ENCODE peak calls at places on chromosomes 12 and 14, in six cellular contexts. V is IMR-90, J is endothelial cell of umbilical vein, F is suprapubic skin, Q is lower leg skin, M is ovary. E is an unnamed sample.

GRCh38 chr12:65916991-65917676 is 92.9 kb downstream of the HMGA2 start:
- DNase-seq in V (no peak), J (no peak), F (no peak), Q (no peak), M (no peak), E (no peak)

GRCh38 chr12:110896559-110896958 is 23.8 kb downstream of the MYL2 start:
- DNase-seq in V (no peak), J (no peak), F (no peak), Q (no peak), M (no peak), E (no peak)

GRCh38 chr14:74459289-74459946 is 33.4 kb upstream of the SYNDIG1L start:
- DNase-seq in V (peak), J (peak), F (no peak), Q (peak), M (no peak), E (peak)

GRCh38 chr14:29310757-29311156 is 544.2 kb downstream of the FOXG1 start:
- DNase-seq in V (peak), J (peak), F (no peak), Q (no peak), M (no peak), E (no peak)

GRCh38 chr14:32509632-32510187 is 180.6 kb downstream of the AKAP6 start:
- DNase-seq in V (peak), J (peak), F (peak), Q (peak), M (peak), E (no peak)

GRCh38 chr14:23326491-23327332 is 5.5 kb downstream of the PABPN1 start:
- DNase-seq in V (no peak), J (no peak), F (no peak), Q (peak), M (no peak), E (no peak)

GRCh38 chr12:3303410-3304136 is 187.4 kb upstream of the PRMT8 start:
- DNase-seq in V (no peak), J (no peak), F (no peak), Q (no peak), M (no peak), E (no peak)

GRCh38 chr12:60335765-60336164 is 739.9 kb downstream of the SLC16A7 start:
- DNase-seq in V (peak), J (peak), F (no peak), Q (no peak), M (no peak), E (no peak)

GRCh38 chr14:54348001-54348611 is 48.7 kb upstream of the CDKN3 start:
- DNase-seq in V (peak), J (peak), F (no peak), Q (no peak), M (no peak), E (peak)

GRCh38 chr12:108616941-108617858 is 16.5 kb downstream of the SELPLG start:
- DNase-seq in V (no peak), J (no peak), F (no peak), Q (no peak), M (no peak), E (peak)

GRCh38 chr12:119594772-119595445 is 1.3 kb downstream of the TMEM233 start:
- DNase-seq in V (no peak), J (no peak), F (no peak), Q (no peak), M (no peak), E (peak)

GRCh38 chr12:77202457-77203060 is 137.2 kb upstream of the E2F7 start:
- DNase-seq in V (no peak), J (no peak), F (no peak), Q (no peak), M (no peak), E (no peak)

GRCh38 chr14:92973265-92973797 is 50.4 kb downstream of the CHGA start:
- DNase-seq in V (peak), J (peak), F (peak), Q (peak), M (peak), E (no peak)

GRCh38 chr14:106691601-106692291 is 1165.4 kb downstream of the TMEM121 start:
- DNase-seq in V (no peak), J (no peak), F (peak), Q (no peak), M (peak), E (peak)

GRCh38 chr12:115911360-115911759 is 366.1 kb downstream of the MED13L start:
- DNase-seq in V (no peak), J (no peak), F (no peak), Q (peak), M (no peak), E (no peak)

GRCh38 chr12:112714166-112714565 is 77.4 kb upstream of the RPH3A start:
- DNase-seq in V (no peak), J (no peak), F (no peak), Q (no peak), M (no peak), E (no peak)

GRCh38 chr12:69368171-69368570 is 8.6 kb downstream of the YEATS4 start:
- DNase-seq in V (no peak), J (no peak), F (no peak), Q (no peak), M (no peak), E (no peak)

GRCh38 chr14:53391631-53392030 is 238.5 kb upstream of the DDHD1 start:
- DNase-seq in V (peak), J (peak), F (no peak), Q (no peak), M (no peak), E (no peak)

GRCh38 chr14:92392726-92393125 is 69.8 kb downstream of the SLC24A4 start:
- DNase-seq in V (no peak), J (no peak), F (no peak), Q (no peak), M (no peak), E (no peak)

GRCh38 chr14:85421166-85421877 is 108.6 kb upstream of the FLRT2 start:
- DNase-seq in V (peak), J (no peak), F (no peak), Q (no peak), M (no peak), E (no peak)

GRCh38 chr14:103721334-103722120 is 5.9 kb downstream of the ZFYVE21 start:
- DNase-seq in V (peak), J (no peak), F (no peak), Q (no peak), M (no peak), E (no peak)

GRCh38 chr12:89247541-89247942 is 104.8 kb downstream of the DUSP6 start:
- DNase-seq in V (peak), J (no peak), F (no peak), Q (no peak), M (no peak), E (no peak)

GRCh38 chr12:69059465-69060457 is 126.8 kb upstream of the CPM start:
- DNase-seq in V (peak), J (peak), F (no peak), Q (no peak), M (no peak), E (no peak)

GRCh38 chr14:60116181-60116580 is 24.5 kb downstream of the PCNX4 start:
- DNase-seq in V (peak), J (no peak), F (no peak), Q (no peak), M (no peak), E (no peak)

GRCh38 chr12:132342322-132342721 is 12.9 kb upstream of the GALNT9 start:
- DNase-seq in V (no peak), J (no peak), F (no peak), Q (no peak), M (no peak), E (no peak)

GRCh38 chr14:51458563-51458955 is 193.2 kb upstream of the FRMD6 start:
- DNase-seq in V (peak), J (peak), F (no peak), Q (no peak), M (no peak), E (no peak)

GRCh38 chr14:91376547-91377477 is 40.8 kb downstream of the CCDC88C start:
- DNase-seq in V (no peak), J (no peak), F (no peak), Q (no peak), M (no peak), E (no peak)

DNA sequence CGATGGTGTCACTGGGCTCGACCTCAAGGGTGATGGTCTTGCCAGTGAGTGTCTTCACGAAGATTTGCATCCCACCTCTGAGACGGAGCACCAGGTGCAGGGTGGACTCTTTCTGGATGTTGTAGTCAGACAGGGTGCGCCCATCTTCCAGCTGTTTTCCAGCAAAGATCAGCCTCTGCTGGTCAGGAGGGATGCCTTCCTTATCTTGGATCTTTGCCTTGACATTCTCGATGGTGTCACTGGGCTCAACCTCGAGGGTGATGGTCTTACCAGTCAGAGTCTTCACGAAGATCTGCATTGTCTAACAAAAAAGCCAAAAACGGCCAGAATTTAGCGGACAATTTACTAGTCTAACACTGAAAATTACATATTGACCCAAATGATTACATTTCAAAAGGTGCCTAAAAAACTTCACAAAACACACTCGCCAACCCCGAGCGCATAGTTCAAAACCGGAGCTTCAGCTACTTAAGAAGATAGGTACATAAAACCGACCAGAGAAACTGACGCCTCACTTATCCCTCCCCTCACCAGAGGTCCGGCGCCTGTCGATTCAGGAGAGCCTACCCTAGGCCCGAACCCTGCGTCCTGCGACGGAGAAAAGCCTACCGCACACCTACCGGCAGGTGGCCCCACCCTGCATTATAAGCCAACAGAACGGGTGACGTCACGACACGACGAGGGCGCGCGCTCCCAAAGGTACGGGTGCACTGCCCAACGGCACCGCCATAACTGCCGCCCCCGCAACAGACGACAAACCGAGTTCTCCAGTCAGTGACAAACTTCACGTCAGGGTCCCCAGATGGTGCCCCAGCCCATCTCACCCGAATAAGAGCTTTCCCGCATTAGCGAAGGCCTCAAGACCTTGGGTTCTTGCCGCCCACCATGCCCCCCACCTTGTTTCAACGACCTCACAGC is 717 bp downstream of the UBC start:
- DNase-seq in V (peak), J (peak), F (peak), Q (peak), M (peak), E (peak)
- TF ChIP-seq POLR2A in V (no peak), J (no peak), F (no peak), Q (no peak), M (no peak), E (no peak)

DNA sequence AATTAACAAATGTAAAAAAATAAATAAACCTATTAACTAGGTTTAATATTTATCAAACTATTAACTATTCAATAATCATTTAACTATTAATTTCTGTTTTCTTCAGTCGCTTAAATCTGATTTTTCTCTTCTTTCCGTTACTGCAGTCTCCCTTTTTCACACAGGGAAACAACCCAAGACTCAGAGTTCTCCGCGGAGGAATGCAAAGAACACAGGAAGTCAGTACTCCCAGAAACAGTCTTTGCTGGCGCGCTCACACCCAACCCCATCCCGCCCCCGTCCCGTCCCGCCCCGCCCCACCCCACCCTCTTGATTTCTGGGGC is 355 bp upstream of the METTL17 start:
- DNase-seq in V (no peak), J (no peak), F (no peak), Q (no peak), M (no peak), E (no peak)
- TF ChIP-seq POLR2A in V (peak), J (peak), F (no peak), Q (no peak), M (no peak), E (no peak)

GRCh38 chr14:24414077-24414476 is 15.3 kb downstream of the NYNRIN start:
- DNase-seq in V (no peak), J (no peak), F (peak), Q (peak), M (no peak), E (no peak)
- TF ChIP-seq POLR2A in V (no peak), J (no peak), F (no peak), Q (no peak), M (no peak), E (no peak)

GRCh38 chr14:61281186-61281676 is at the start of gene TMEM30B:
- DNase-seq in V (no peak), J (no peak), F (peak), Q (peak), M (no peak), E (no peak)
- TF ChIP-seq POLR2A in V (no peak), J (no peak), F (no peak), Q (no peak), M (no peak), E (no peak)

GRCh38 chr14:101965145-101965531 is 765 bp downstream of the DYNC1H1 start:
- DNase-seq in V (peak), J (peak), F (peak), Q (peak), M (peak), E (peak)
- TF ChIP-seq POLR2A in V (no peak), J (no peak), F (no peak), Q (no peak), M (no peak), E (no peak)

GRCh38 chr14:99850705-99851104 is 57.5 kb downstream of the EML1 start:
- DNase-seq in V (peak), J (no peak), F (no peak), Q (no peak), M (no peak), E (no peak)
- TF ChIP-seq POLR2A in V (no peak), J (no peak), F (no peak), Q (no peak), M (no peak), E (no peak)

GRCh38 chr14:95307402-95308041 is 12.2 kb downstream of the CLMN start:
- DNase-seq in V (no peak), J (no peak), F (no peak), Q (no peak), M (no peak), E (no peak)
- TF ChIP-seq POLR2A in V (no peak), J (no peak), F (no peak), Q (no peak), M (no peak), E (no peak)

GRCh38 chr12:7444076-7444475 is at the start of gene CD163L1:
- DNase-seq in V (no peak), J (peak), F (no peak), Q (no peak), M (no peak), E (no peak)
- TF ChIP-seq POLR2A in V (no peak), J (no peak), F (no peak), Q (no peak), M (no peak), E (no peak)

GRCh38 chr12:6199211-6199530 is 1.0 kb upstream of the CD9 start:
- DNase-seq in V (no peak), J (no peak), F (no peak), Q (no peak), M (no peak), E (no peak)

GRCh38 chr12:6201199-6201608 is 1.0 kb downstream of the CD9 start:
- DNase-seq in V (no peak), J (no peak), F (no peak), Q (no peak), M (no peak), E (no peak)

GRCh38 chr12:6201775-6202292 is 1.6 kb downstream of the CD9 start:
- DNase-seq in V (no peak), J (no peak), F (no peak), Q (no peak), M (no peak), E (no peak)

GRCh38 chr12:6199531-6200265 is 502 bp upstream of the CD9 start:
- DNase-seq in V (no peak), J (peak), F (no peak), Q (peak), M (peak), E (no peak)

DNA sequence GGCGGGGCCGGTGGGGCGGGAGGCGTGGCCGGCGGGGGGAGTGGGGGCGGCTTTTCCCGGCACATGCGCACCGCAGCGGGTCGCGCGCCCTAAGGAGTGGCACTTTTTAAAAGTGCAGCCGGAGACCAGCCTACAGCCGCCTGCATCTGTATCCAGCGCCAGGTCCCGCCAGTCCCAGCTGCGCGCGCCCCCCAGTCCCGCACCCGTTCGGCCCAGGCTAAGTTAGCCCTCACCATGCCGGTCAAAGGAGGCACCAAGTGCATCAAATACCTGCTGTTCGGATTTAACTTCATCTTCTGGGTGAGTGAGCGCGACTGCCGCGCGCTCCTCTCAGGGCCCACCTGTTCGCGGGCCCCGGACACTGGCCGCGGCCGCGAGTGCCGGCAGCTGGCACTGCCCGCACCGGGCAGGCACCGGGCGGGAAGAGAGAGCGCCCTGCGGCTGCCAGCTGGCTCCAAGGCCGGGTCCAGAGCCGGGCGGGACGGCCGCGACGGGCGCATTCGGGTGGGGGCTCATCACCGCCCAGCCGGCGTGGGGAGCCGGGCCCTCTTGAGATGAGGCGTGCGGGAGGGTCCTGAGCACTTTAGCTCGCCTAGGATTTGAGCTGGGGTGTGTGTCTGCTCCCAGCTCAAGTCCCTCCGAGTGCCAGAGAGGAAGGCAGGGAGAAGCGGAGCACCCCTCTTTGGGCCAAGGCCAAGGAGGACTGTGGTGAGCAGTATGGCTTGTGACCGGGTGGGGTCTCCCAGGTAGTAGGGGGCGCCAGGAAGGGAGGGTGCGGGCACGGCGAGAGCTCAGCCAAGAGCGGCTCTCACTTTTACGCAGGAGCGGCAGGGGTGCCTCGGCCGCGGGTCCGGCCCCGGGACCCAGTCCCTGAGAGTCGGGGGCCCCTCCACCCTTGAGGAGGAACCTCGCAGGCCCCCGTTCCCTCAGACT is at the start of gene CD9:
- DNase-seq in V (no peak), J (peak), F (no peak), Q (peak), M (peak), E (peak)
- TF ChIP-seq POLR2A in V (no peak), J (peak), F (no peak), Q (no peak), M (no peak), E (no peak)

GRCh38 chr12:8078400-8078799 is 3.7 kb upstream of the NECAP1 start:
- DNase-seq in V (peak), J (peak), F (no peak), Q (no peak), M (peak), E (no peak)

GRCh38 chr12:8080131-8080530 is 1.9 kb upstream of the NECAP1 start:
- DNase-seq in V (no peak), J (no peak), F (no peak), Q (no peak), M (no peak), E (no peak)

GRCh38 chr12:8078916-8079315 is 3.2 kb upstream of the NECAP1 start:
- DNase-seq in V (no peak), J (no peak), F (no peak), Q (no peak), M (no peak), E (no peak)

GRCh38 chr12:8081228-8081920 is 700 bp upstream of the NECAP1 start:
- DNase-seq in V (no peak), J (no peak), F (no peak), Q (no peak), M (no peak), E (no peak)

DNA sequence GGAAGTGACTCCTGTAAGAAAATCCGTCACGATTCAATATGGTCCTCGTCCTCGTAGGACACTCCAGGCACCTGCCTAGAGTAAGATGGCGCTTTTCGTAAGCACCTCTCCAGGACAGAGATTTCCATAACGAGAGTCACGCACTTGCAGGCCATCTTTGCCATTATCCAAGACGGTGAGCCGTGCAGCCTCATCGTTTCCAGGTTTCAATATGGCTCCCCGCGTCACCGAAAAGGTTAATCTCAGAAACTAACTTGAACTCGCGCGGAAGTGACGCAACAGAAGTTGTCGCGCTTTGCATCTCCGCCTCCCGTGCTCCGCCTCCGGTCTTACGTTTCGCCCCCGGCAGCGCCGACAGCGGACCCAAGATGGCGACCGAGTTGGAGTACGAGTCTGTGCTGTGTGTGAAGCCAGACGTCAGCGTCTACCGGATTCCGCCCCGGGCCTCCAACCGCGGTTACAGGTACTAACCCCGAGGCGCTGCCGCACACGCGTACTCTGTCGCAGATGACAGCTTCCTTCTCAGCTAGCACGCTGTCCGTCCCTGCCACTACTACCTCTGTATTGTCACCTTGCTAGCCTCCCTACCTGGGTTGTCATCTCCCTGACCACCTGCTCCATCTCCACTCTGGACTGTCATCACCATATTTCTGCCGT is at the start of gene NECAP1:
- DNase-seq in V (peak), J (peak), F (peak), Q (peak), M (peak), E (peak)
- TF ChIP-seq POLR2A in V (peak), J (peak), F (no peak), Q (no peak), M (peak), E (peak)